ENCODE peak calls at places on chromosomes 3 and 15, in eight cellular contexts. Y, R, W, N, D, T, G and S are unnamed samples.

GRCh38 chr3:112327371-112327951 is 5.5 kb upstream of the CD200 start:
- DNase-seq in Y (no peak), R (no peak), W (no peak), N (no peak), D (peak), T (peak), G (no peak), S (peak)

GRCh38 chr15:87619161-87619960 is 637.2 kb downstream of the NTRK3 start:
- DNase-seq in Y (no peak), R (no peak), W (peak), N (no peak), D (peak), T (peak), G (no peak), S (peak)

GRCh38 chr3:170078620-170079281 is 41.0 kb downstream of the GPR160 start:
- DNase-seq in Y (no peak), R (no peak), W (no peak), N (no peak), D (no peak), T (no peak), G (no peak), S (no peak)

GRCh38 chr3:49339593-49339946 is 283 bp downstream of the USP4 start:
- DNase-seq in Y (no peak), R (peak), W (no peak), N (peak), D (no peak), T (no peak), G (peak), S (no peak)

GRCh38 chr3:11385329-11385728 is 113.1 kb downstream of the ATG7 start:
- DNase-seq in Y (no peak), R (no peak), W (no peak), N (no peak), D (no peak), T (no peak), G (no peak), S (peak)

GRCh38 chr3:24254649-24255048 is 240.0 kb downstream of the THRB start:
- DNase-seq in Y (no peak), R (no peak), W (peak), N (no peak), D (peak), T (peak), G (no peak), S (peak)

GRCh38 chr3:48647714-48648113 is 12.5 kb upstream of the SLC26A6 start:
- DNase-seq in Y (no peak), R (no peak), W (no peak), N (no peak), D (no peak), T (no peak), G (no peak), S (no peak)

GRCh38 chr15:40960926-40961325 is 7.7 kb downstream of the CHAC1 start:
- DNase-seq in Y (peak), R (peak), W (no peak), N (no peak), D (no peak), T (no peak), G (no peak), S (no peak)

GRCh38 chr3:94092080-94092479 is 29.2 kb downstream of the NSUN3 start:
- DNase-seq in Y (no peak), R (no peak), W (no peak), N (no peak), D (no peak), T (no peak), G (no peak), S (no peak)

GRCh38 chr3:197030379-197031314 is 1.0 kb upstream of the MELTF start:
- DNase-seq in Y (peak), R (no peak), W (no peak), N (peak), D (no peak), T (no peak), G (no peak), S (no peak)

GRCh38 chr3:134846943-134847342 is 51.9 kb downstream of the EPHB1 start:
- DNase-seq in Y (no peak), R (no peak), W (peak), N (no peak), D (peak), T (peak), G (no peak), S (peak)

GRCh38 chr15:26971303-26972018 is 480 bp downstream of the GABRG3 start:
- DNase-seq in Y (no peak), R (no peak), W (no peak), N (no peak), D (no peak), T (no peak), G (no peak), S (no peak)

GRCh38 chr15:26972636-26973035 is 1.7 kb downstream of the GABRG3 start:
- DNase-seq in Y (no peak), R (no peak), W (no peak), N (no peak), D (no peak), T (no peak), G (no peak), S (no peak)

GRCh38 chr15:26970712-26971210 is at the start of gene GABRG3:
- DNase-seq in Y (no peak), R (no peak), W (no peak), N (no peak), D (no peak), T (no peak), G (no peak), S (no peak)

DNA sequence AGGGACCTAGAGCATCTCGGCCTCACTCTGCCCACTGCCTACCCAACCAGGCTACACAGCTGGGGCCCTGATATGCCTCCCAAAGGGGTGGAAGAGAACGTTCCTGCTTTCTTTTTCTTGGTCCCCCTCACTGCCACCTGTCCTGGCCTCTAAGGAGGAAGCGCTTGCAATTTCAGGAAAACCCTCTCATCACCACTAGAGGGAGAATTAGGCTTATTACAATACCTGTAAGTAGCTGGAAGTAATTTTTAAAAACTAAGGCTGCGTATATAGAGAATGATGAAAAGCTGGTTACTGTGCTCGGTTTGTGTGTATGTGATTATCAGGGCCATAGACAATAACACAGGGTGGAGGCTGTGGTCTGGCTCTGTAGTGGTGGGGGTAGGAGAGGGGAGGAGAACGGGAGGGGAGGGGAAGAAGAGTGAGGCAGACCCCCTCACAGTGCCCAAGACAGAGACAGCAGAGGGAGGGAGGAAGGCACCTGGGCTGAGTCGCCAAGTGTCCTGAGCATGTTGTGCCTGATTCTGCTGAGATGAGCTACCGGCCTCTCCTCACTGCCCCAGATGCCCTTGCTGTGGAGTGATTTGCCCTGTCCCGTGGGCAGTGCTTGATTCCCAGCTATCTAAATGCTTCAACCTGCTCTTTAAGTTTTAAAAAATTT is 3.3 kb downstream of the GABRG3 start:
- DNase-seq in Y (no peak), R (no peak), W (no peak), N (no peak), D (peak), T (no peak), G (no peak), S (peak)
- TF ChIP-seq CTCF in Y (no peak), R (no peak), W (no peak), N (no peak), D (peak), T (peak), G (peak), S (no peak)

GRCh38 chr15:95325763-95326688 is 1004.5 kb upstream of the NR2F2 start:
- DNase-seq in Y (no peak), R (no peak), W (no peak), N (peak), D (peak), T (peak), G (no peak), S (peak)

GRCh38 chr15:95324596-95325135 is 1005.8 kb upstream of the NR2F2 start:
- DNase-seq in Y (no peak), R (no peak), W (no peak), N (no peak), D (no peak), T (no peak), G (no peak), S (no peak)

GRCh38 chr15:95328559-95328958 is 1001.9 kb upstream of the NR2F2 start:
- DNase-seq in Y (no peak), R (no peak), W (no peak), N (no peak), D (no peak), T (no peak), G (no peak), S (no peak)

GRCh38 chr15:95327661-95328060 is 1002.8 kb upstream of the NR2F2 start:
- DNase-seq in Y (no peak), R (no peak), W (no peak), N (peak), D (no peak), T (peak), G (no peak), S (peak)

DNA sequence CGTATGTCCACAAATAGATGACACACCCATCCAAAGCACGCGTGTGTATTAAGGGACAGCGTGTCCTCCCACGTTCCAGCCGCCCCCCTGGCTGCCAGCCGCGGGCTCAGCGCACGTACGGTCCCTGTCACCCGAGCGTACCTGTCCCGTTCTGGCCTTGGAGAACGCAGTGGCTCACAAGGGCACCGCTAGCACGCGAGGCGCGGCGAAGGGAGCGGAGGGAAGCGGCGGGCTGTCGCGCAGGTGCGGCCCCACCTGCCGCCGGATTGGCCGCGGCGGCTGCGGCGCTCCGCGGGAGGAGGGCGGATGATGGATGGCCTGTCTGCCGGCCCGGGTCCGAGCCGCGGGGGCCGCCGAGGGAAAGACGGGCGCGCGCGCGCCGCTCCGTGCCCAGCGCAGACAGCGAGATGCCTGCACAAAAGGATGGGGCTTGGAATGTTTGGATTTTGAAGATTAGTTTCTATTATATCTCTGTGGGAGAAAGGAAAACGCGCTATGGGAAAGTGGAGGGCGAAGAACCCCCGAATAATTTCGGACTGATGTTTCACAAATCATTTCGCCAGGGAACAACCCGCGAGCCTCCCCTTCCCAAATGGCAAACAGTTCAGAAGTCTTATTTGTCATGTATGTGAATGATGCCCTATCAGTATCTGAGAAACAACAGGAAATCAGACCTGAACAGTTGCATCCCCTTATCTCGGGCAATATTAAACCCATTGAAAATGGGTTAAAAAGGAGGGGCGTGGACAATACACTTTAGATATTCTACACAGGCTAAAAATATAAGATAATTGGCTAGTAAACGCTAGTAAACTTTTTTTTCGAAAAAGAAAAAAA is 1003.6 kb upstream of the NR2F2 start:
- DNase-seq in Y (no peak), R (no peak), W (no peak), N (peak), D (peak), T (no peak), G (no peak), S (peak)
- H3K4me3 ChIP-seq in Y (peak), R (peak), W (peak), N (peak), D (peak), T (peak), G (peak), S (peak)

DNA sequence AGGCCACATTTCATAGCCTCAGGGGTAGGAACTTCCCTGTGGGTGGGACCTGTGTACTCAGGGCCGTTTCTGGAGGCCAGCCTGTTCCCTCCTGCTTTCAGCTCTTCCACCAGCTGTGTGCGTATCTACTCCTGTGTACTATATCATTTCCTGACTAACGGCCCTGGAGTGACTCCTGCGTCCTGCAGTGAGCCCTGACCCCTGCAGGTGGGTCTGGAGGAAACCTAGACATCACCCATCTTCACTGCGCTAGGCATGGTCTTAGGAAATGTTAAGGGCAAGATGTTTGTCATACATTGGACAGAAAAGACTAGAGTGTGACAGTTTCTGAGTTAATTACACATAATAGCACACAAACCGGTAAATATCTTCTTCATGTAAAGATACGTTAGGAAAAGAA is 297.3 kb downstream of the GABRB3 start:
- DNase-seq in Y (no peak), R (no peak), W (no peak), N (no peak), D (no peak), T (no peak), G (no peak), S (no peak)
- TF ChIP-seq CTCF in Y (no peak), R (no peak), W (no peak), N (no peak), D (no peak), T (no peak), G (no peak), S (no peak)

GRCh38 chr3:144032531-144033234 is 61.1 kb downstream of the DIPK2A start:
- DNase-seq in Y (no peak), R (no peak), W (no peak), N (no peak), D (no peak), T (no peak), G (no peak), S (no peak)

GRCh38 chr3:144031938-144032337 is 60.3 kb downstream of the DIPK2A start:
- DNase-seq in Y (no peak), R (no peak), W (no peak), N (peak), D (peak), T (no peak), G (peak), S (peak)

GRCh38 chr3:144033235-144033579 is 61.6 kb downstream of the DIPK2A start:
- DNase-seq in Y (no peak), R (no peak), W (no peak), N (no peak), D (no peak), T (no peak), G (no peak), S (no peak)

GRCh38 chr3:144029769-144030168 is 58.1 kb downstream of the DIPK2A start:
- DNase-seq in Y (no peak), R (no peak), W (no peak), N (no peak), D (no peak), T (no peak), G (no peak), S (no peak)

GRCh38 chr3:144028798-144029411 is 57.3 kb downstream of the DIPK2A start:
- DNase-seq in Y (no peak), R (no peak), W (no peak), N (no peak), D (no peak), T (no peak), G (no peak), S (no peak)
- H3K4me3 ChIP-seq in Y (no peak), R (no peak), W (no peak), N (no peak), D (no peak), T (no peak), G (no peak), S (no peak)

GRCh38 chr3:41746215-41746614 is 215.7 kb downstream of the ULK4 start:
- DNase-seq in Y (no peak), R (no peak), W (no peak), N (no peak), D (no peak), T (no peak), G (no peak), S (no peak)

GRCh38 chr3:41749988-41750387 is 211.9 kb downstream of the ULK4 start:
- DNase-seq in Y (no peak), R (no peak), W (no peak), N (no peak), D (no peak), T (no peak), G (no peak), S (no peak)

GRCh38 chr3:41753651-41754050 is 208.3 kb downstream of the ULK4 start:
- DNase-seq in Y (no peak), R (no peak), W (no peak), N (no peak), D (no peak), T (no peak), G (no peak), S (no peak)

GRCh38 chr3:41751597-41751996 is 210.3 kb downstream of the ULK4 start:
- DNase-seq in Y (no peak), R (no peak), W (no peak), N (no peak), D (no peak), T (no peak), G (no peak), S (no peak)
- TF ChIP-seq CTCF in Y (no peak), R (no peak), W (no peak), N (no peak), D (no peak), T (no peak), G (no peak), S (no peak)

GRCh38 chr3:42979044-42979962 is at the start of gene GASK1A:
- DNase-seq in Y (peak), R (peak), W (no peak), N (peak), D (no peak), T (no peak), G (peak), S (peak)
- H3K4me3 ChIP-seq in Y (peak), R (peak), W (peak), N (peak), D (peak), T (peak), G (peak), S (peak)

GRCh38 chr3:185028121-185028520 is 124.7 kb downstream of the C3orf70 start:
- DNase-seq in Y (no peak), R (peak), W (no peak), N (no peak), D (no peak), T (no peak), G (no peak), S (no peak)

GRCh38 chr3:185024966-185025365 is 127.9 kb downstream of the C3orf70 start:
- DNase-seq in Y (no peak), R (no peak), W (no peak), N (no peak), D (no peak), T (no peak), G (no peak), S (no peak)

GRCh38 chr3:185030399-185030798 is 122.5 kb downstream of the C3orf70 start:
- DNase-seq in Y (no peak), R (no peak), W (no peak), N (no peak), D (no peak), T (no peak), G (no peak), S (no peak)

GRCh38 chr3:185024406-185024805 is 128.5 kb downstream of the C3orf70 start:
- DNase-seq in Y (no peak), R (peak), W (no peak), N (no peak), D (peak), T (no peak), G (no peak), S (no peak)

DNA sequence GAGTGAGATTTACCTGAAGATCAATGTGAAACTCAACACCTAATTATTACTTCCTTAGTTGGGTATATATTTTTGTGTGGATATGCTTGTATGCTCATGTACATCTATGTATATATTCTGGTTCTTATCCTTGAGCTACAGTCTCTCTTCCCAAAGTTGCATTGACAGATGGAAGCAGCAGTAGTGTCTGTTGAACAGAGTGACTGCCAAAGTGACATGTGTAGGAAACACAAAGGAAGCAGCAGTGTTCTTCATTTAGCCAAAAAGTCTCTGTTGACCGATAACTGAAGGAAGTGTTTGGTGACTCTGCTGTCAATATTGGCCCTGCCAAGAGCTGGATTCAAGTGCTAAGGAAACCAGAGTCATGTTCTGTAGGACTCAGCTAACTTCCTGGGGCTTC is 123.8 kb downstream of the C3orf70 start:
- DNase-seq in Y (no peak), R (peak), W (no peak), N (no peak), D (no peak), T (no peak), G (no peak), S (no peak)
- TF ChIP-seq CTCF in Y (no peak), R (no peak), W (no peak), N (no peak), D (no peak), T (no peak), G (no peak), S (no peak)